ENCODE peak calls at places on chromosomes 7 and 10, in five cellular contexts. G, U, X, I and O are unnamed samples.
A peak's percentile ranks its signal among the peaks of the same experiment; 100 is the strongest.

GRCh38 chr10:88361494-88361893 is 221.6 kb downstream of the RNLS start:
- DNase-seq in U (no peak), X (no peak), G (no peak), I (peak; percentile 22), O (no peak)

GRCh38 chr10:120131183-120131582 is 238.7 kb downstream of the SEC23IP start:
- DNase-seq in G (peak; percentile 46), X (peak; percentile 85), I (peak; percentile 38), U (peak; percentile 1), O (no peak)

GRCh38 chr10:6669269-6669859 is 89.3 kb upstream of the PRKCQ start:
- DNase-seq in X (peak; percentile 41), G (no peak), U (peak; percentile 26), I (peak; percentile 50), O (peak; percentile 21)

GRCh38 chr10:68049289-68050078 is 25.6 kb downstream of the HERC4 start:
- DNase-seq in I (no peak), G (no peak), U (no peak), X (no peak), O (no peak)

GRCh38 chr7:2520131-2520807 is 695 bp downstream of the LFNG start:
- DNase-seq in U (no peak), X (peak; percentile 61), I (no peak), G (no peak), O (peak; percentile 64)

GRCh38 chr10:37680243-37680683 is 177.1 kb downstream of the ZNF248 start:
- DNase-seq in G (no peak), X (no peak), U (no peak), I (no peak), O (no peak)

GRCh38 chr7:104848386-104848990 is 165.5 kb upstream of the KMT2E start:
- DNase-seq in G (peak; percentile 63), I (peak; percentile 31), U (no peak), X (peak; percentile 80), O (peak; percentile 33)

GRCh38 chr10:69092959-69093850 is 5.3 kb downstream of the SRGN start:
- DNase-seq in G (peak; percentile 43), I (peak; percentile 86), X (peak; percentile 80), U (peak; percentile 60), O (peak; percentile 59)

GRCh38 chr10:102120987-102121738 is 995 bp upstream of the LDB1 start:
- DNase-seq in I (no peak), X (peak; percentile 89), U (no peak), G (no peak), O (no peak)

GRCh38 chr10:130615463-130615862 is 479.3 kb downstream of the GLRX3 start:
- DNase-seq in G (no peak), X (no peak), I (no peak), U (no peak), O (no peak)

GRCh38 chr10:103847346-103847745 is 8.0 kb downstream of the SH3PXD2A start:
- DNase-seq in X (no peak), G (no peak), I (no peak), U (no peak), O (no peak)

GRCh38 chr10:131157899-131158298 is 153.6 kb downstream of the TCERG1L start:
- DNase-seq in I (no peak), G (no peak), X (no peak), U (no peak), O (no peak)

GRCh38 chr7:30433082-30433481 is 45.5 kb downstream of the NOD1 start:
- DNase-seq in X (peak; percentile 18), G (no peak), I (no peak), U (no peak), O (no peak)

GRCh38 chr10:86658261-86658741 is 4.0 kb downstream of the OPN4 start:
- DNase-seq in G (no peak), U (no peak), I (no peak), X (no peak), O (no peak)

GRCh38 chr7:33895025-33895804 is 10.1 kb upstream of the BMPER start:
- DNase-seq in G (peak; percentile 80), X (peak; percentile 87), U (peak; percentile 31), I (peak; percentile 79), O (peak; percentile 68)

GRCh38 chr7:73810991-73811360 is 19.8 kb upstream of the CLDN4 start:
- DNase-seq in I (no peak), X (peak; percentile 22), U (no peak), G (no peak), O (no peak)

GRCh38 chr7:152902054-152902453 is 142.5 kb downstream of the ACTR3B start:
- DNase-seq in G (no peak), X (no peak), U (no peak), I (peak; percentile 80), O (no peak)

GRCh38 chr10:79152423-79152817 is 83.7 kb downstream of the ZMIZ1 start:
- DNase-seq in I (no peak), U (no peak), G (no peak), X (no peak), O (no peak)

GRCh38 chr7:2518101-2518500 is 1.5 kb upstream of the LFNG start:
- DNase-seq in U (no peak), X (no peak), G (no peak), I (no peak), O (no peak)

GRCh38 chr7:155011081-155011480 is 8.2 kb upstream of the PAXIP1 start:
- DNase-seq in U (no peak), I (no peak), X (no peak), G (no peak), O (no peak)

GRCh38 chr7:142917447-142917846 is 16.1 kb downstream of the TRPV5 start:
- DNase-seq in X (no peak), U (no peak), G (no peak), I (no peak), O (no peak)

GRCh38 chr7:21996641-21997040 is 50.9 kb upstream of the CDCA7L start:
- DNase-seq in I (no peak), G (no peak), U (no peak), X (no peak), O (no peak)

GRCh38 chr10:31749981-31750850 is 178.4 kb downstream of the ARHGAP12 start:
- DNase-seq in G (no peak), U (no peak), I (no peak), X (peak; percentile 22), O (no peak)

GRCh38 chr7:68470836-68471235 is 1127.4 kb upstream of the AUTS2 start:
- DNase-seq in G (no peak), I (no peak), U (no peak), X (no peak), O (no peak)

GRCh38 chr10:110789604-110790428 is 81.9 kb upstream of the PDCD4 start:
- DNase-seq in X (no peak), U (no peak), I (no peak), G (no peak), O (no peak)

GRCh38 chr7:41732279-41733062 is 29.6 kb upstream of the INHBA start:
- DNase-seq in G (no peak), U (no peak), X (peak; percentile 26), I (no peak), O (no peak)
- TF ChIP-seq CTCF in G (peak; percentile 82), U (peak; percentile 16), X (peak; percentile 70), I (peak; percentile 41), O (peak; percentile 38)

DNA sequence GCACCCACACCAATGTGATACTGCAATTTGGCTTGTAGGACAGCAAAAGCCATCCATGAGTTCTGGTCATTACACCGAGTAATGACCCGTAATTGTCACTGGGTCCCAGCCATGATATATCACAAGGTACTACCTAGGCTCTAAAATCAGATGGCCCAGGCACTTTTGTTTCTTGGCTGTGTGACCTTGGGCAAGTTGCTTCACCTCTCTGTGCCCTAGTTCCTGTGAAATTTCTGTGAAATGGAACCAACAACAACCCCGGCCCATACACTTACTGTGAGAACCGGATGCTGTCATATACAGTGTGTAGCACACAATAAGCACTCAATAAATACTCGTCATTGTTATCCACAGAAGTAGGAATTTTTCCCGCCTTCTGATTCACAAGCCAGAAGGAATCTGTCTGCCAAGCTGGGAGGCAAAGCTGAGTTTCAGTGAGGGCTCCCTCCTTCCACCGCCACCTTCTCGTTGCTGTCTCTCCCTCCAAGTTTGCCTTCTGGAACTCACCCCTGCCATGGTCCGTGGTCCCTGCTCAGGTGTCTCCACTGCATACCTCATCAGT is 6.4 kb upstream of the CYTH3 start:
- DNase-seq in U (no peak), I (no peak), X (no peak), G (no peak), O (no peak)
- TF ChIP-seq CTCF in U (no peak), I (no peak), X (no peak), G (no peak), O (no peak)

DNA sequence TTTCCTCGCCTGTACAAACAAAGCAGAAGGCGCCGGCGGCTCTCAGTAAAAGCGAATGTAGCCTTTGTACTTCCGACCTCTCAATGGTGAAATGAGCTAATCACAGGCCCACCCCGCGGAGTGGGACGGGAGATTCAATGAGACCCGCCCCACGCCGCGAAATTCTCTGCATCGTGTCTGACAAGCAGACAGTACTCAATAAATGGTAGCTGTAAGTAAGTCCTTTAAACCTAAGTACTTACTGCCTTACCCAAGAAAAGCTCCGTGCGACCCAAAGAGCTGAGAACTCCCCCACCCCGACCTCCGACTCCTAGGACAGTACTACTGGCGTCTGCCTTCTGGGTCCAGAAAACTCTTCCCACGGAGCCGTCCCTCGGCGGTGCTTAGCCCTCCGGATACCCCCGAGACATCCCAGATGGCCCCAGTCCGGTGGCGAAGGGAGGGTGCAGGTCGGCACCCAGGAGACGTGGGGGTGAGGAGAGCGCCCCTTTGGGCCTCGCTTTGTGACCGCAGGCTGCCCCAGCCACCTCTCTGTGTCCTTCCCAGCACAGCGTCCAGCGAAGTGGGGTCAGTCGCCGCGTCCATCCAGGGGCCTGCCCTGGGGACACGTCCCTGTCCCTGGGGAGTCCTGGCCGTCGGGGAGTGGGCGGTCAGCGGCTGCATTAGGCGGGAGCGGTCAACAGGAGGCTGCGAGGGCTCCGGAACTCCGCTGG is 985 bp upstream of the CXCL12 start:
- DNase-seq in I (no peak), G (no peak), U (no peak), X (peak; percentile 38), O (peak; percentile 45)
- TF ChIP-seq CTCF in I (no peak), G (no peak), U (no peak), X (no peak), O (no peak)

DNA sequence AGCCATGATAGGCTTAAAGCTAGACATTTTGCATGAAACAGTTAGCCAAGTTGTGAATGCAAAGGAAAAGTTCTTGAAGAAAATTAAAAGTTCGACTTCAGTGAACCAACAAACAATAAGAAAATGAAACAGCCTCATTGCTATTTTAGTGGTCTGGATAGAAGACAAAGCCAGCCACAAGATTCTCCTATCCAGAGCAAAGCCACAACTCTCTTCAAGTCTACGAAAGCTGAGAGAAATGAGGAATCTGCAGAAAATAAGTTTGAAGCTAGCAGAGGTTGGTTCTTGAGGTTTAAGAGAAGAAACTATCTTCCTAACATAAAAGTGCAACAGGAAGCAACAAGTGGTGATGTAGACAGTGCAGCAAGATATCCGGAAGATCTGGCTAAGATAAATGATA is 271.4 kb upstream of the GRM3 start:
- DNase-seq in I (peak; percentile 26), G (no peak), X (no peak), U (no peak), O (no peak)
- TF ChIP-seq CTCF in I (no peak), G (no peak), X (no peak), U (no peak), O (no peak)